ENCODE peak calls at places on chromosomes 7 and 10, in five cellular contexts. M, H, X, C and I are unnamed samples.
A peak's percentile ranks its signal among the peaks of the same experiment; 100 is the strongest.

GRCh38 chr7:116180302-116180701 is 30.0 kb upstream of the TES start:
- DNase-seq in M (peak; percentile 58), H (no peak), X (peak; percentile 14), C (peak; percentile 37), I (peak; percentile 63)

GRCh38 chr7:20562461-20562860 is 53.0 kb upstream of the ABCB5 start:
- DNase-seq in M (peak; percentile 6), H (no peak), X (no peak), C (no peak), I (peak; percentile 29)

GRCh38 chr7:134174797-134175261 is 47.7 kb downstream of the LRGUK start:
- DNase-seq in M (peak; percentile 85), H (no peak), X (peak; percentile 26), C (no peak), I (peak; percentile 93)

GRCh38 chr7:16034866-16035265 is 348.4 kb upstream of the MEOX2 start:
- DNase-seq in M (no peak), H (no peak), X (no peak), C (no peak), I (no peak)

GRCh38 chr10:66717221-66717981 is 208.4 kb upstream of the LRRTM3 start:
- DNase-seq in M (no peak), H (no peak), X (no peak), C (peak; percentile 0), I (peak; percentile 49)

GRCh38 chr7:70131807-70132565 is 533.7 kb downstream of the AUTS2 start:
- DNase-seq in M (no peak), H (peak; percentile 63), X (no peak), C (no peak), I (peak; percentile 41)

GRCh38 chr10:55400075-55400474 is 599.0 kb upstream of the PCDH15 start:
- DNase-seq in M (no peak), H (no peak), X (no peak), C (no peak), I (peak; percentile 3)

GRCh38 chr7:77806425-77806824 is 7.9 kb downstream of the PHTF2 start:
- DNase-seq in M (no peak), H (no peak), X (no peak), C (no peak), I (no peak)

GRCh38 chr10:128587689-128588088 is 461.5 kb upstream of the MKI67 start:
- DNase-seq in M (no peak), H (no peak), X (no peak), C (no peak), I (no peak)

GRCh38 chr10:124674768-124675222 is 69.4 kb downstream of the FAM53B start:
- DNase-seq in M (no peak), H (no peak), X (no peak), C (no peak), I (no peak)